ENCODE peak calls at places on chromosomes 11 and 22, in seven cellular contexts. E, C, G, W, K, B and U are unnamed samples.

GRCh38 chr11:75717608-75718403 is at the start of gene MOGAT2:
- DNase-seq in E (peak), C (no peak), G (no peak), W (no peak), K (no peak), B (no peak), U (no peak)

GRCh38 chr11:76659672-76660532 is 10.6 kb downstream of the LRRC32 start:
- DNase-seq in E (peak), C (no peak), G (peak), W (no peak), K (no peak), B (no peak), U (no peak)

GRCh38 chr22:34866501-34867171 is 199.3 kb upstream of the ISX start:
- DNase-seq in E (no peak), C (no peak), G (no peak), W (no peak), K (no peak), B (no peak), U (peak)

GRCh38 chr11:125724125-125724524 is 22.0 kb upstream of the PATE1 start:
- DNase-seq in E (no peak), C (no peak), G (no peak), W (no peak), K (peak), B (peak), U (no peak)

GRCh38 chr11:112996924-112997323 is 35.7 kb downstream of the NCAM1 start:
- DNase-seq in E (no peak), C (no peak), G (no peak), W (no peak), K (no peak), B (no peak), U (no peak)

GRCh38 chr11:95143106-95143681 is 53.5 kb downstream of the ENDOD1 start:
- DNase-seq in E (no peak), C (no peak), G (no peak), W (no peak), K (peak), B (no peak), U (no peak)

GRCh38 chr11:125593113-125593761 is 585 bp downstream of the STT3A start:
- DNase-seq in E (peak), C (no peak), G (no peak), W (no peak), K (peak), B (peak), U (peak)

GRCh38 chr11:114340311-114341131 is 44.3 kb downstream of the NNMT start:
- DNase-seq in E (peak), C (peak), G (peak), W (no peak), K (peak), B (peak), U (no peak)

GRCh38 chr11:100445231-100445735 is 241.8 kb upstream of the ARHGAP42 start:
- DNase-seq in E (no peak), C (peak), G (no peak), W (no peak), K (no peak), B (no peak), U (no peak)

GRCh38 chr11:103907136-103907535 is 129.3 kb upstream of the DDI1 start:
- DNase-seq in E (no peak), C (no peak), G (no peak), W (no peak), K (no peak), B (no peak), U (no peak)

GRCh38 chr11:94880216-94880615 is 93.1 kb downstream of the CWC15 start:
- DNase-seq in E (no peak), C (no peak), G (no peak), W (no peak), K (peak), B (peak), U (no peak)

GRCh38 chr11:114275295-114275694 is 20.9 kb upstream of the NNMT start:
- DNase-seq in E (no peak), C (no peak), G (no peak), W (no peak), K (no peak), B (no peak), U (no peak)

GRCh38 chr22:25709758-25710157 is 32.2 kb upstream of the MYO18B start:
- DNase-seq in E (no peak), C (no peak), G (no peak), W (no peak), K (no peak), B (no peak), U (no peak)

GRCh38 chr11:134637091-134638015 is 225.3 kb upstream of the B3GAT1 start:
- DNase-seq in E (no peak), C (no peak), G (no peak), W (no peak), K (no peak), B (no peak), U (no peak)

GRCh38 chr11:96199563-96200025 is 143.4 kb downstream of the MAML2 start:
- DNase-seq in E (no peak), C (no peak), G (no peak), W (no peak), K (peak), B (no peak), U (no peak)

GRCh38 chr11:102476812-102477211 is 24.2 kb upstream of the TMEM123 start:
- DNase-seq in E (peak), C (peak), G (no peak), W (no peak), K (peak), B (no peak), U (no peak)

GRCh38 chr11:92295175-92296137 is 70.8 kb downstream of the FAT3 start:
- DNase-seq in E (peak), C (no peak), G (no peak), W (no peak), K (peak), B (peak), U (no peak)

GRCh38 chr11:119339581-119340334 is 925 bp downstream of the C1QTNF5 start:
- DNase-seq in E (peak), C (no peak), G (peak), W (no peak), K (no peak), B (no peak), U (no peak)

GRCh38 chr11:76629133-76629852 is 41.3 kb downstream of the LRRC32 start:
- DNase-seq in E (peak), C (peak), G (no peak), W (no peak), K (peak), B (no peak), U (no peak)

GRCh38 chr11:66056541-66056940 is 4.4 kb downstream of the SF3B2 start:
- DNase-seq in E (no peak), C (no peak), G (no peak), W (no peak), K (no peak), B (no peak), U (no peak)

GRCh38 chr22:25390297-25391240 is 171.1 kb downstream of the CRYBB2 start:
- DNase-seq in E (no peak), C (no peak), G (no peak), W (no peak), K (no peak), B (no peak), U (no peak)

GRCh38 chr11:64723117-64723906 is at the start of gene NRXN2:
- DNase-seq in E (peak), C (peak), G (peak), W (peak), K (peak), B (peak), U (peak)

GRCh38 chr11:17164361-17165246 is 43.2 kb downstream of the PIK3C2A start:
- DNase-seq in E (no peak), C (no peak), G (no peak), W (no peak), K (peak), B (no peak), U (no peak)

DNA sequence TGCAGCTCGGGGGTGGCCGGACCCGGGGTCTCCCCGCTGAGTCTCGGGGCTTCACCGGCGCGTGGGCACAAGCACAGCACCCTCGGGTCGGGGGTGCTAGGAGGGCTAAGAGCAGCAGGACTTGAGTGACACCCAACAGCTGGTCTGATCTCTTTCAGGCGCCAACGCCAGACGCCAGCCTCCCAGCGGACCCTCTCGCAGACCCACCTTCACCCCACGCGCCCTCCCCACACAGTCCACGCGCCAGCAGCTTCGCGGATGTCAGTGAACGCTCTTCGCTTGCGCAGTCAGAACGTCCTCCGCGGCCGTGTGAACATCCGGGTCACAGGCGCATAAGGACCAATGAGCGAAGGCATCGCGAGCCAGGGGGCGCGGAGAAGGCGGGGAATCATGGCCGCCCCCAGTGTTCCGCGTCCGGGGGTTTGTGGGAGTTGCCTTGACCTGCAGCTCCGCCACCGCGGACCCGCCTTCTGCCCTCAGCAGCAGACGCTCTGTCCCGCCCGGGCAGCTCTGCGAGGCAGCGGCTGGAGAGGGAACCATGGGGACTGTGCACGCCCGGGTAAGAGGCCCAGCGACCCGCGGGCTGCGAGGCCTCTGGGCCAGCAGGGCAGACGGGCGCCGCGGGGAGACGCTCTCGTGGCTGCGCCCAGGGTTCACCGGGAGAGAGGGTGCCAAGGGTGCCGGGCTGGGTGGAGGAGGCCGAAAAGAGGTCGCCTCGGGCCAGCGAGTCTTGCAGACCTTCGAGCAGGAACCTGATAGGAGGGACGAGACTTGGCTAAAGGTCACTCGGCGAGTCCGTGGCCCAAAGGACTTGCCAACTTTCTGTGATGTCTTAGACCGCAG is at the start of gene SAMM50:
- DNase-seq in E (peak), C (peak), G (peak), W (peak), K (peak), B (peak), U (peak)
- TF ChIP-seq POLR2A in E (peak), C (no peak), G (peak), W (peak), K (peak), B (peak), U (peak)

GRCh38 chr22:40385041-40385782 is 14.8 kb downstream of the SGSM3 start:
- DNase-seq in E (peak), C (no peak), G (no peak), W (no peak), K (no peak), B (no peak), U (no peak)
- TF ChIP-seq POLR2A in E (no peak), C (no peak), G (no peak), W (no peak), K (no peak), B (no peak), U (no peak)

DNA sequence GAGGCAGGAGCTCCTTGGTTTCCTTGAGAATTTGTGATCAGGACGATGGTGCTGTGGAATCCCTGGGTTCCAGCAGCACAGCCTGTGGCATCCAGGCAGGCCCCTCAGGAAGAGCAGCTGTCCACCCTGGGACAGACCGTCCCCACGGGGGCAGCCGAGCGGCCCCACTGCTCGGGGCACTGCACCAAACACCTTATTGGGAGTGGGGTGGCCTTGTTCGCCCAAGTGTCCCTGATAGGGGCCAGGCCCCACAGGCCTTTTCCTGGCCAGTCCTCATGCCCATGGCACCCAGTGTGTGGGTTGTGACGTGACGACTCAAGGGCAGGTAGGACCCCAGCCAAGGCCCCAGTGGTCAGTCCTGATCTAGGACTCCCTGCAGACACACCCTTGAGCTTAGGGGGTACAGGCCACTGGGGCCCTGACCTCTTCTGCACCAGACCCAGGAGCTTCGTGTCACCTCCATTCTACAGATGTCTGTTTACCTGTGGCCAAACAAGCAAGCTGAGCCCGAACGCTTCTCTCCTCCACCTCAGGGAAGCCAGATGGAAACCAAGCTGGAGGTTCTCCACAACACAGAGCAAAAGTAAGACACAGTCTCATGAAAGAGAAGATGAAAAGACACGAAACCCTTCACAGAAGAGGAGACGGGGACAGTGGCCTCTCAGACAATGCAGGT is 1.5 kb upstream of the BRD1 start:
- DNase-seq in E (no peak), C (no peak), G (no peak), W (no peak), K (no peak), B (no peak), U (no peak)
- TF ChIP-seq POLR2A in E (no peak), C (no peak), G (no peak), W (no peak), K (no peak), B (no peak), U (no peak)

GRCh38 chr22:36330127-36330526 is 57.6 kb downstream of the MYH9 start:
- DNase-seq in E (no peak), C (no peak), G (no peak), W (no peak), K (no peak), B (no peak), U (no peak)

GRCh38 chr22:36330655-36331305 is 57.0 kb downstream of the MYH9 start:
- DNase-seq in E (no peak), C (no peak), G (no peak), W (no peak), K (peak), B (no peak), U (no peak)

GRCh38 chr22:36328635-36329216 is 59.0 kb downstream of the MYH9 start:
- DNase-seq in E (peak), C (no peak), G (peak), W (no peak), K (peak), B (peak), U (no peak)

GRCh38 chr22:36327922-36328551 is 59.7 kb downstream of the MYH9 start:
- DNase-seq in E (no peak), C (no peak), G (no peak), W (no peak), K (peak), B (no peak), U (no peak)

GRCh38 chr22:36329217-36330078 is 58.3 kb downstream of the MYH9 start:
- DNase-seq in E (peak), C (no peak), G (peak), W (no peak), K (peak), B (peak), U (peak)
- TF ChIP-seq POLR2A in E (peak), C (no peak), G (no peak), W (no peak), K (peak), B (no peak), U (no peak)

DNA sequence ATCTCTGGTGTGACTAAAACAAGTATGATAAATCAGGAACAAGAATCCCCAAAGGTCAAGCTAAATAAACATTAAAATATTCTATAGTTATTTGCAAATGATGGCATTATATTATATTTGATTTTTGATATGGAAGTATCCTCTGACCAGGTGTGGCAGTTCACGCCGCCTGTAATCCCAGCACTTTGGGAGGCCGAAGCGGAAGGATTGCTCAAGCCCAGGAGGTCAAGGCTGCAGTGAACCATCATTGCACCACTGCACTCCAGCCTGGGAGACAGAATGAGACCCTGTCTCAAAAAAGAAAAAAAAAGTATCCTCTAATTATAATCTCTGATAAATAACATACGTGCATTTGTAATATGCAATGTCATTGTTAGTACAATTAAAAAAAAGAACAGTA is 6.6 kb upstream of the POU2AF3 start:
- DNase-seq in E (no peak), C (no peak), G (no peak), W (no peak), K (no peak), B (no peak), U (no peak)
- TF ChIP-seq POLR2A in E (no peak), C (no peak), G (no peak), W (no peak), K (no peak), B (no peak), U (no peak)

GRCh38 chr11:73141031-73141308 is 1.1 kb downstream of the FCHSD2 start:
- DNase-seq in E (no peak), C (no peak), G (no peak), W (no peak), K (no peak), B (peak), U (peak)

GRCh38 chr11:73142128-73142377 is at the start of gene FCHSD2:
- DNase-seq in E (no peak), C (no peak), G (no peak), W (no peak), K (no peak), B (no peak), U (no peak)

GRCh38 chr11:73143126-73143838 is 1.2 kb upstream of the FCHSD2 start:
- DNase-seq in E (no peak), C (no peak), G (no peak), W (no peak), K (peak), B (no peak), U (no peak)

GRCh38 chr11:73140213-73141030 is 1.7 kb downstream of the FCHSD2 start:
- DNase-seq in E (no peak), C (no peak), G (peak), W (no peak), K (peak), B (peak), U (peak)

GRCh38 chr11:73141309-73142127 is 600 bp downstream of the FCHSD2 start:
- DNase-seq in E (peak), C (peak), G (peak), W (peak), K (peak), B (peak), U (peak)
- TF ChIP-seq POLR2A in E (no peak), C (no peak), G (no peak), W (no peak), K (no peak), B (no peak), U (no peak)

DNA sequence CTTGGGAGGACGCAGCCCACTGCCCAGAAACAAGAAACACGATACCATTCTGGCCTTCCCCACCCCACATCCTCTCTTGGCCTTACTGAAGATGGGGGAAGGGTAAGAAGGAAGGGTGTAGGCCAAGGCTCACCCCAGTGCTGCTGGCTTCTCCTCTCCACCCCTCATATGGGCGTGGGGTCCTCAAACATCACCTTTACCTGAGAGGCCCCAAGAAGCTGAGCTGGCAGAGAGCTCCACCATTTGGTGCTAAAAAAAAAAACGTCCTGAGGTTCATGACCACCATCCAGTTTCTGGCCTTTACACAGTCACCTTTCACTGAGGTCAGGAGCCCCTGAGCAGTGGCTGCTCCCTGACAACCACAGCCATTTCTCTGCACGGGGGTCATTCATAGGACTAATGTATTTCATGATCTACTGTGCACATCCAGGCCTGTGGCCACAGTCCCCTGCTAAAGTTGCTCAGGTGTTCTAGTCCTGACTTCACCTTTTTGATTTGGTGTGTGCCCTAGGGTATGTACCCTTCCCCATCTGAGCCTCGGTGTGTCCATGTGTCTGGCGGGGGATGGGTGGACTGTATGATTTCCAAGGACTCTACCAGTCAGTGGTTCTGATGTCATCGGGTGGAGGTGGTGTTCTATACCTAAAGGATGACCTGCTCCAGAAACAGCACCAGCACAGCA is 15.1 kb downstream of the RHOG start:
- DNase-seq in E (no peak), C (no peak), G (no peak), W (no peak), K (no peak), B (no peak), U (no peak)
- TF ChIP-seq POLR2A in E (no peak), C (no peak), G (no peak), W (peak), K (no peak), B (no peak), U (no peak)

GRCh38 chr22:38923463-38924196 is 33.8 kb upstream of the APOBEC3A start:
- DNase-seq in E (peak), C (peak), G (peak), W (no peak), K (peak), B (peak), U (peak)
- TF ChIP-seq POLR2A in E (peak), C (no peak), G (no peak), W (no peak), K (no peak), B (peak), U (peak)